ENCODE peak calls at places on chromosomes 16 and 17, in ten cellular contexts. H is T-cell, N is neuronal stem cell, D is adipocyte, O is NCI-H526, M is KBM-7, L is DMS153, E is EL, R is foreskin keratinocyte, G is RKO. X is an unnamed sample.

GRCh38 chr17:17403899-17404576 is 72.8 kb upstream of the MED9 start:
- DNase-seq in L (no peak), O (no peak), D (no peak), R (no peak), M (peak), G (no peak), E (no peak), N (no peak), H (peak), X (no peak)

GRCh38 chr17:69390735-69391501 is 23.6 kb upstream of the MAP2K6 start:
- DNase-seq in D (no peak), M (no peak), E (no peak), H (no peak), O (no peak), G (no peak), L (no peak), N (no peak), R (no peak), X (no peak)

GRCh38 chr16:11232852-11233726 is 22.9 kb downstream of the SOCS1 start:
- DNase-seq in E (no peak), M (peak), O (no peak), H (peak), L (no peak), D (no peak), G (no peak), N (no peak), R (no peak), X (no peak)

GRCh38 chr16:21100447-21100846 is 50.2 kb downstream of the DNAH3 start:
- DNase-seq in E (peak), N (no peak), D (peak), M (no peak), H (no peak), G (peak), R (peak), O (no peak), L (no peak), X (no peak)

GRCh38 chr17:57519199-57519598 is 225.9 kb downstream of the CCDC182 start:
- DNase-seq in M (no peak), R (peak), H (no peak), G (no peak), D (peak), O (no peak), N (no peak), L (no peak), E (peak), X (peak)

GRCh38 chr16:15885560-15886001 is 2.8 kb downstream of the CEP20 start:
- DNase-seq in L (no peak), D (no peak), E (no peak), H (no peak), M (no peak), O (no peak), N (no peak), R (no peak), G (no peak), X (no peak)

GRCh38 chr16:78212674-78213073 is 113.2 kb downstream of the WWOX start:
- DNase-seq in R (peak), L (no peak), G (no peak), E (no peak), D (no peak), O (no peak), H (no peak), M (no peak), N (no peak), X (no peak)

GRCh38 chr17:77476498-77476897 is 335.7 kb downstream of the SEC14L1 start:
- DNase-seq in H (no peak), O (no peak), G (no peak), R (no peak), M (no peak), L (no peak), D (no peak), E (no peak), N (no peak), X (no peak)

GRCh38 chr17:9230346-9230745 is 209.0 kb downstream of the NTN1 start:
- DNase-seq in O (no peak), G (no peak), R (no peak), H (no peak), E (peak), M (no peak), L (no peak), N (no peak), D (peak), X (no peak)

GRCh38 chr16:78275420-78275819 is 176.0 kb downstream of the WWOX start:
- DNase-seq in O (no peak), H (no peak), R (no peak), G (no peak), D (no peak), M (no peak), E (no peak), N (no peak), L (no peak), X (no peak)

GRCh38 chr17:50853781-50854180 is 12.4 kb downstream of the TOB1 start:
- DNase-seq in N (no peak), M (no peak), O (no peak), D (no peak), E (no peak), G (no peak), L (no peak), H (no peak), R (no peak), X (peak)

GRCh38 chr16:87445486-87445885 is 47.3 kb downstream of the ZCCHC14 start:
- DNase-seq in E (peak), H (no peak), R (no peak), L (no peak), G (no peak), M (no peak), O (no peak), D (no peak), N (no peak), X (no peak)

GRCh38 chr17:65918921-65919546 is 272.9 kb downstream of the CEP112 start:
- DNase-seq in M (no peak), G (no peak), L (no peak), R (no peak), H (no peak), D (no peak), E (no peak), N (no peak), O (no peak), X (no peak)

GRCh38 chr17:66893382-66893781 is 58.5 kb downstream of the CACNG5 start:
- DNase-seq in E (peak), D (no peak), R (no peak), O (no peak), G (no peak), H (no peak), L (no peak), N (no peak), M (no peak), X (no peak)

GRCh38 chr16:3999479-3999868 is 116.8 kb downstream of the ADCY9 start:
- DNase-seq in H (no peak), N (no peak), O (no peak), L (no peak), M (no peak), R (no peak), E (peak), G (no peak), D (peak), X (peak)